ENCODE peak calls at places on chromosomes 4 and X, in seven cellular contexts. J, Z, Q, I, H, V and T are unnamed samples.

GRCh38 chr4:182938213-182938645 is 21.0 kb upstream of the DCTD start:
- DNase-seq in J (peak; percentile 70), Z (peak; percentile 77), Q (peak; percentile 75), I (peak; percentile 83), H (peak; percentile 71), V (peak; percentile 92), T (peak; percentile 78)

GRCh38 chrX:29634516-29634915 is 580.8 kb upstream of the MAGEB2 start:
- DNase-seq in J (no peak), Z (no peak), Q (no peak), I (no peak), H (no peak), V (no peak), T (no peak)

GRCh38 chrX:27890611-27891010 is 82.8 kb downstream of the MAGEB10 start:
- DNase-seq in J (no peak), Z (peak; percentile 48), Q (no peak), I (no peak), H (no peak), V (no peak), T (no peak)

GRCh38 chr4:6278801-6279197 is 9.1 kb downstream of the WFS1 start:
- DNase-seq in J (peak; percentile 73), Z (no peak), Q (no peak), I (peak; percentile 21), H (no peak), V (no peak), T (peak; percentile 68)

GRCh38 chr4:38034986-38035882 is 75.0 kb downstream of the PTTG2 start:
- DNase-seq in J (peak; percentile 68), Z (peak; percentile 70), Q (peak; percentile 51), I (peak; percentile 42), H (peak; percentile 86), V (peak; percentile 76), T (no peak)

GRCh38 chr4:93501946-93502345 is 326.6 kb upstream of the ATOH1 start:
- DNase-seq in J (no peak), Z (no peak), Q (no peak), I (no peak), H (no peak), V (no peak), T (no peak)

GRCh38 chr4:14831447-14831846 is 170.8 kb upstream of the CPEB2 start:
- DNase-seq in J (no peak), Z (no peak), Q (no peak), I (no peak), H (no peak), V (no peak), T (no peak)

GRCh38 chrX:74104356-74105065 is 199.5 kb upstream of the ZCCHC13 start:
- DNase-seq in J (no peak), Z (peak; percentile 74), Q (no peak), I (no peak), H (no peak), V (peak; percentile 54), T (no peak)

GRCh38 chr4:82825425-82825824 is 26.8 kb upstream of the SCD5 start:
- DNase-seq in J (no peak), Z (no peak), Q (no peak), I (no peak), H (no peak), V (no peak), T (no peak)

GRCh38 chr4:56821394-56822263 is at the start of gene SPINK2:
- DNase-seq in J (peak; percentile 24), Z (no peak), Q (peak; percentile 57), I (peak; percentile 83), H (peak; percentile 60), V (no peak), T (peak; percentile 46)

GRCh38 chr4:168636506-168637176 is 139.8 kb downstream of the PALLD start:
- DNase-seq in J (no peak), Z (peak; percentile 89), Q (no peak), I (no peak), H (no peak), V (peak; percentile 57), T (no peak)

GRCh38 chrX:120477453-120477852 is 8.4 kb upstream of the LAMP2 start:
- DNase-seq in J (no peak), Z (no peak), Q (no peak), I (no peak), H (no peak), V (no peak), T (no peak)

GRCh38 chrX:7146703-7147430 is 645 bp upstream of the STS start:
- DNase-seq in J (peak; percentile 22), Z (no peak), Q (peak; percentile 1), I (no peak), H (peak; percentile 61), V (no peak), T (peak; percentile 46)